ENCODE peak calls at places on chromosomes 7 and 10, in four cellular contexts. P, V, E and R are unnamed samples.

GRCh38 chr7:144812379-144813283 is 23.2 kb downstream of the TPK1 start:
- DNase-seq in P (no peak), V (no peak), E (no peak), R (no peak)

GRCh38 chr10:30629653-30630052 is at the start of gene LYZL2:
- DNase-seq in P (no peak), V (no peak), E (no peak), R (no peak)

GRCh38 chr10:7886056-7886455 is 67.8 kb downstream of the TAF3 start:
- DNase-seq in P (no peak), V (no peak), E (no peak), R (no peak)

GRCh38 chr7:86776136-86776535 is 132.4 kb downstream of the GRM3 start:
- DNase-seq in P (no peak), V (no peak), E (no peak), R (no peak)

GRCh38 chr7:20793686-20794394 is 7.2 kb upstream of the SP8 start:
- DNase-seq in P (no peak), V (peak), E (no peak), R (no peak)

GRCh38 chr10:30984563-30985328 is 46.9 kb downstream of the ZNF438 start:
- DNase-seq in P (no peak), V (no peak), E (no peak), R (no peak)

GRCh38 chr10:59757966-59758365 is 4.7 kb upstream of the MRLN start:
- DNase-seq in P (no peak), V (no peak), E (no peak), R (no peak)

GRCh38 chr10:100661546-100661945 is 83.8 kb upstream of the PAX2 start:
- DNase-seq in P (no peak), V (no peak), E (no peak), R (peak)

GRCh38 chr7:157664034-157664433 is 327.2 kb downstream of the DNAJB6 start:
- DNase-seq in P (no peak), V (no peak), E (no peak), R (no peak)

GRCh38 chr7:35253680-35254495 is at the start of gene TBX20:
- DNase-seq in P (peak), V (no peak), E (no peak), R (peak)

GRCh38 chr10:59454289-59454919 is 92.1 kb upstream of the FAM13C start:
- DNase-seq in P (no peak), V (no peak), E (no peak), R (no peak)

GRCh38 chr7:158344706-158345300 is 242.8 kb downstream of the PTPRN2 start:
- DNase-seq in P (no peak), V (no peak), E (no peak), R (no peak)

GRCh38 chr7:477626-478220 is 41.9 kb downstream of the PDGFA start:
- DNase-seq in P (no peak), V (no peak), E (no peak), R (no peak)

GRCh38 chr10:84743483-84743882 is 415.1 kb downstream of the CCSER2 start:
- DNase-seq in P (no peak), V (no peak), E (no peak), R (no peak)

GRCh38 chr10:102675887-102676616 is 31.8 kb downstream of the TRIM8 start:
- DNase-seq in P (no peak), V (peak), E (no peak), R (no peak)

GRCh38 chr7:73707045-73707631 is 12.3 kb downstream of the STX1A start:
- DNase-seq in P (peak), V (no peak), E (no peak), R (no peak)

GRCh38 chr10:62502995-62503613 is 128.9 kb downstream of the ZNF365 start:
- DNase-seq in P (no peak), V (no peak), E (no peak), R (no peak)

GRCh38 chr7:18363751-18364402 is 131.7 kb upstream of the HDAC9 start:
- DNase-seq in P (no peak), V (no peak), E (no peak), R (no peak)

GRCh38 chr10:96370575-96371157 is 11.9 kb upstream of the OPALIN start:
- DNase-seq in P (peak), V (peak), E (no peak), R (peak)

GRCh38 chr10:52066383-52066782 is 247.7 kb upstream of the DKK1 start:
- DNase-seq in P (peak), V (no peak), E (no peak), R (peak)

GRCh38 chr7:88146611-88147010 is 73.2 kb downstream of the SRI start:
- DNase-seq in P (no peak), V (no peak), E (no peak), R (no peak)

GRCh38 chr10:110162749-110163148 is 44.7 kb upstream of the MXI1 start:
- DNase-seq in P (no peak), V (no peak), E (no peak), R (no peak)

GRCh38 chr7:100513212-100513611 is 25.8 kb upstream of the AGFG2 start:
- DNase-seq in P (no peak), V (no peak), E (no peak), R (no peak)

GRCh38 chr7:116671681-116672595 is at the start of gene MET:
- DNase-seq in P (peak), V (peak), E (no peak), R (peak)

GRCh38 chr7:128831178-128831993 is 1.2 kb downstream of the FLNC start:
- DNase-seq in P (peak), V (peak), E (no peak), R (peak)

GRCh38 chr10:68899186-68899745 is 1.8 kb upstream of the DDX50 start:
- DNase-seq in P (no peak), V (no peak), E (no peak), R (no peak)

GRCh38 chr7:150515248-150515647 is 576 bp downstream of the GIMAP7 start:
- DNase-seq in P (no peak), V (no peak), E (no peak), R (no peak)

GRCh38 chr10:123222832-123223231 is 68.6 kb downstream of the BUB3 start:
- DNase-seq in P (no peak), V (no peak), E (no peak), R (no peak)

GRCh38 chr10:133378251-133379096 is 588 bp upstream of the PAOX start:
- DNase-seq in P (peak), V (peak), E (no peak), R (peak)

GRCh38 chr7:16094651-16095050 is 326.7 kb downstream of the CRPPA start:
- DNase-seq in P (no peak), V (no peak), E (no peak), R (no peak)

GRCh38 chr7:16089801-16090200 is 331.5 kb downstream of the CRPPA start:
- DNase-seq in P (no peak), V (no peak), E (no peak), R (no peak)

GRCh38 chr7:16092711-16093110 is 328.6 kb downstream of the CRPPA start:
- DNase-seq in P (no peak), V (no peak), E (no peak), R (no peak)

GRCh38 chr7:16089191-16089590 is 332.1 kb downstream of the CRPPA start:
- DNase-seq in P (no peak), V (no peak), E (no peak), R (no peak)

DNA sequence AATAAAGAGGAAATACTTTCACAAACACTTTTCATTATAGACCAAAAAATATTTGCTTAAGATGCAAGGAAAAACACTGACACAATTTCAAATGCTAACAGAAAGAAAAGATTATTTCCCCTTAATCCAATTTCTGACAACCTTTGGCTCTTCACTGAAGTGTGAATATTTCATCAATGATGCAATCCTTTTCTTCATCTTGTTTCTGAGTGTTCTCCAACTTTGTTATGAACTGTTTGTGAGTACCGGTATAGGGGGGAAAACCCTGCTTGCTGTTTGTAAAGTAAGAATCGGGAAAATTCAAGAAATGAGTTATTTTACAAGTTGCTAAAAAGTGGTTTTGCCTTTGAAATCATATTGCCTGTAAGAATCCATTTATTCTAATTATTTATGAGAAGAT is 329.4 kb downstream of the CRPPA start:
- DNase-seq in P (no peak), V (no peak), E (no peak), R (no peak)
- TF ChIP-seq USF1 in P (no peak), V (no peak), E (no peak), R (no peak)

GRCh38 chr10:112535432-112536038 is 88.5 kb downstream of the VTI1A start:
- DNase-seq in P (no peak), V (no peak), E (no peak), R (no peak)
- TF ChIP-seq USF1 in P (no peak), V (no peak), E (no peak), R (no peak)

GRCh38 chr10:92009445-92009844 is 85.9 kb downstream of the BTAF1 start:
- DNase-seq in P (no peak), V (no peak), E (no peak), R (no peak)

GRCh38 chr10:92011560-92012214 is 88.1 kb downstream of the BTAF1 start:
- DNase-seq in P (no peak), V (peak), E (no peak), R (no peak)

GRCh38 chr10:92005978-92006377 is 82.4 kb downstream of the BTAF1 start:
- DNase-seq in P (no peak), V (no peak), E (no peak), R (no peak)

GRCh38 chr10:92014620-92015019 is 91.0 kb downstream of the BTAF1 start:
- DNase-seq in P (no peak), V (no peak), E (no peak), R (no peak)

GRCh38 chr10:92010026-92010713 is 86.6 kb downstream of the BTAF1 start:
- DNase-seq in P (no peak), V (no peak), E (no peak), R (no peak)
- TF ChIP-seq USF1 in P (no peak), V (no peak), E (no peak), R (no peak)

DNA sequence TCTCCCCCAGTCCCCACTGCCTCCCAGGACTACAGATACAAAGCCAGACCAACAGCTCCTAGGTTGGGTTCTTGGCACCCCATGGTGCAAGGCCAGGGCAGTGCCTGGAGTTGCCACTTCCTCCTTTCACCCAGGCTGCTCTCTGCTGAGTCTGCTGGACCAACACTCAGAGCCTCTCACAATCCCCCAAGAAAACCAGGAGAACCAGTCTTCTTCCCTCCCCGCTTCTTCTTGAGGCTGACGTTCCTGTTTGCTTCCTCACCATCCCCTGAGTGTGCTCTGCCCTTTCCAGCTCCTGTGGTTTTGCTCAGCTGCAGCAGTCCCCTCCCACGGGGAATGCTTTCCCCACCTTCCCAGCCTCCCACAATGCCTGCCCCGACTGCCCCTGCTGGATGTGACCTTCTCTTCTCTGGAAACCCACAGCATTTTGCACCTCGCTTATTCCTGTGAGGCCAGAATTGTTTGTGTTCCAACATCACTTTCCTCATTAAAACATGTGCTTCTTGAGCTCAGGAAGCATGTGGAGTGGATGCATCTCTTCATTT is 89.9 kb downstream of the GOLGA7B start:
- DNase-seq in P (no peak), V (no peak), E (no peak), R (no peak)
- TF ChIP-seq USF1 in P (no peak), V (no peak), E (no peak), R (no peak)

GRCh38 chr10:3397846-3398245 is 225.3 kb upstream of the PITRM1 start:
- DNase-seq in P (no peak), V (no peak), E (no peak), R (no peak)

GRCh38 chr10:3399756-3400155 is 227.2 kb upstream of the PITRM1 start:
- DNase-seq in P (peak), V (no peak), E (no peak), R (no peak)

GRCh38 chr10:3400368-3400767 is 227.8 kb upstream of the PITRM1 start:
- DNase-seq in P (no peak), V (no peak), E (no peak), R (no peak)

GRCh38 chr10:3397231-3397630 is 224.6 kb upstream of the PITRM1 start:
- DNase-seq in P (no peak), V (no peak), E (no peak), R (no peak)

GRCh38 chr10:3398825-3399646 is 226.5 kb upstream of the PITRM1 start:
- DNase-seq in P (peak), V (no peak), E (no peak), R (no peak)
- TF ChIP-seq USF1 in P (no peak), V (no peak), E (no peak), R (no peak)